ENCODE peak calls at places on chromosomes 5 and 9, in eight cellular contexts. G, S, N, W, U, R, J and M are unnamed samples.

GRCh38 chr9:129146441-129146933 is 31.6 kb downstream of the IER5L start:
- DNase-seq in N (no peak), R (no peak), S (no peak), G (no peak), J (no peak), W (no peak), U (no peak), M (no peak)

GRCh38 chr9:91746357-91746756 is 203.7 kb downstream of the ROR2 start:
- DNase-seq in R (no peak), G (no peak), N (no peak), J (no peak), S (no peak), W (no peak), U (no peak), M (no peak)

GRCh38 chr9:108876425-108876824 is 14.4 kb downstream of the ACTL7A start:
- DNase-seq in J (no peak), G (no peak), S (peak), U (no peak), R (no peak), N (no peak), W (no peak), M (no peak)

GRCh38 chr5:68369436-68370125 is 154.0 kb downstream of the PIK3R1 start:
- DNase-seq in G (no peak), N (no peak), R (no peak), S (no peak), W (no peak), U (no peak), J (peak), M (no peak)

GRCh38 chr5:140391312-140391711 is 10.3 kb upstream of the ANKHD1 start:
- DNase-seq in U (no peak), S (no peak), R (no peak), J (no peak), G (no peak), N (no peak), W (no peak), M (no peak)

GRCh38 chr5:77426670-77427069 is 65.4 kb downstream of the WDR41 start:
- DNase-seq in J (no peak), R (no peak), W (peak), N (peak), U (no peak), G (no peak), S (no peak), M (no peak)

GRCh38 chr9:135414293-135414692 is 65.3 kb upstream of the PPP1R26 start:
- DNase-seq in W (no peak), R (no peak), J (no peak), G (no peak), S (no peak), N (no peak), U (no peak), M (no peak)

GRCh38 chr9:137680445-137681358 is 61.9 kb downstream of the EHMT1 start:
- DNase-seq in S (no peak), R (no peak), W (no peak), N (no peak), J (no peak), U (no peak), G (no peak), M (no peak)

GRCh38 chr9:120387257-120387999 is 192.5 kb downstream of the CDK5RAP2 start:
- DNase-seq in N (no peak), G (no peak), U (peak), S (no peak), J (no peak), R (no peak), W (no peak), M (no peak)

GRCh38 chr9:99231708-99232107 is 9.6 kb downstream of the SEC61B start:
- DNase-seq in U (no peak), N (peak), W (no peak), J (peak), S (peak), G (no peak), R (no peak), M (no peak)

GRCh38 chr5:172010278-172010677 is 3.8 kb upstream of the FBXW11 start:
- DNase-seq in W (peak), G (no peak), R (no peak), J (no peak), N (peak), U (no peak), S (peak), M (no peak)

GRCh38 chr9:79477955-79478751 is 93.6 kb upstream of the TLE4 start:
- DNase-seq in R (peak), W (peak), J (peak), G (no peak), U (no peak), S (peak), N (peak), M (no peak)

GRCh38 chr5:140055152-140055551 is 12.1 kb upstream of the NRG2 start:
- DNase-seq in W (no peak), R (no peak), J (no peak), G (no peak), N (no peak), U (no peak), S (peak), M (no peak)

GRCh38 chr5:74765201-74765600 is 1.7 kb downstream of the GFM2 start:
- DNase-seq in N (peak), G (no peak), S (peak), U (no peak), W (no peak), J (no peak), R (no peak), M (no peak)

GRCh38 chr9:4887556-4887955 is 94.8 kb downstream of the RCL1 start:
- DNase-seq in U (no peak), W (no peak), R (no peak), J (no peak), N (no peak), G (peak), S (no peak), M (no peak)

GRCh38 chr5:64585654-64586053 is 79.8 kb downstream of the RGS7BP start:
- DNase-seq in N (no peak), S (no peak), W (no peak), J (no peak), G (no peak), U (no peak), R (no peak), M (no peak)

GRCh38 chr5:109455598-109456096 is 45.9 kb upstream of the PJA2 start:
- DNase-seq in S (no peak), W (peak), G (peak), N (peak), R (no peak), U (no peak), J (no peak), M (no peak)

GRCh38 chr9:127711226-127711701 is 4.2 kb downstream of the PTRH1 start:
- DNase-seq in N (no peak), R (no peak), U (no peak), S (no peak), W (no peak), G (no peak), J (no peak), M (no peak)

GRCh38 chr5:51960617-51961115 is 577.4 kb downstream of the ISL1 start:
- DNase-seq in G (no peak), N (peak), J (no peak), R (no peak), U (no peak), S (no peak), W (no peak), M (no peak)

GRCh38 chr5:170642776-170643436 is 139.1 kb downstream of the KCNIP1 start:
- DNase-seq in R (no peak), J (no peak), N (no peak), W (no peak), S (no peak), U (no peak), G (no peak), M (no peak)

GRCh38 chr9:68585034-68585761 is 44.5 kb upstream of the TMEM252 start:
- DNase-seq in W (no peak), R (no peak), U (no peak), S (peak), G (no peak), J (no peak), N (no peak), M (no peak)

GRCh38 chr5:39283231-39283818 is 64.0 kb upstream of the FYB1 start:
- DNase-seq in U (no peak), S (peak), W (peak), G (no peak), N (peak), R (peak), J (peak), M (no peak)

GRCh38 chr5:36751881-36752280 is 124.7 kb upstream of the NIPBL start:
- DNase-seq in N (peak), J (no peak), G (no peak), R (no peak), S (peak), U (no peak), W (no peak), M (no peak)

GRCh38 chr5:2699686-2700085 is 51.8 kb downstream of the IRX2 start:
- DNase-seq in W (no peak), J (no peak), R (no peak), N (no peak), S (no peak), U (no peak), G (no peak), M (no peak)

GRCh38 chr5:180830253-180831138 is 27.9 kb upstream of the MGAT1 start:
- DNase-seq in J (peak), G (peak), U (peak), N (peak), S (peak), W (no peak), R (peak), M (no peak)

GRCh38 chr5:139904566-139905400 is 109.2 kb downstream of the PSD2 start:
- DNase-seq in J (no peak), S (peak), G (no peak), U (no peak), W (no peak), R (no peak), N (no peak), M (no peak)

GRCh38 chr9:133960568-133961129 is 31.5 kb downstream of the VAV2 start:
- DNase-seq in U (peak), J (no peak), R (no peak), N (no peak), G (peak), S (peak), W (no peak), M (no peak)

GRCh38 chr9:136201609-136202448 is 3.1 kb downstream of the LHX3 start:
- DNase-seq in S (peak), G (no peak), W (no peak), J (peak), R (no peak), U (no peak), N (no peak), M (no peak)

GRCh38 chr9:119963798-119964372 is 594.6 kb upstream of the BRINP1 start:
- DNase-seq in S (peak), U (peak), G (peak), N (peak), J (no peak), R (no peak), W (peak), M (no peak)

GRCh38 chr5:154236-154635 is 37.1 kb upstream of the LRRC14B start:
- DNase-seq in N (no peak), S (no peak), G (no peak), U (no peak), W (no peak), R (no peak), J (no peak), M (no peak)

GRCh38 chr9:103319979-103320378 is 324.8 kb downstream of the CYLC2 start:
- DNase-seq in N (peak), W (no peak), J (no peak), S (no peak), U (no peak), G (no peak), R (no peak), M (no peak)

GRCh38 chr5:94422819-94423218 is 195.6 kb downstream of the KIAA0825 start:
- DNase-seq in N (no peak), W (peak), J (no peak), G (no peak), S (peak), U (no peak), R (no peak), M (no peak)

GRCh38 chr9:134321571-134321930 is 4.7 kb upstream of the RXRA start:
- DNase-seq in J (no peak), R (no peak), W (no peak), U (no peak), G (peak), S (no peak), N (no peak), M (no peak)

GRCh38 chr5:150846651-150847333 is 471 bp downstream of the IRGM start:
- DNase-seq in N (peak), U (no peak), W (peak), R (peak), J (peak), S (peak), G (peak), M (no peak)

GRCh38 chr5:55440188-55440646 is 94.5 kb downstream of the PLPP1 start:
- DNase-seq in R (no peak), W (peak), S (peak), G (no peak), U (no peak), J (no peak), N (no peak), M (no peak)

GRCh38 chr5:176647870-176648466 is 684 bp downstream of the TSPAN17 start:
- DNase-seq in U (peak), S (peak), J (no peak), G (peak), R (no peak), N (no peak), W (no peak), M (peak)

GRCh38 chr5:10885026-10885425 is 124.0 kb upstream of the DAP start:
- DNase-seq in J (no peak), G (no peak), S (no peak), U (no peak), W (peak), R (no peak), N (no peak), M (no peak)

GRCh38 chr5:3602713-3603502 is 7.3 kb downstream of the IRX1 start:
- DNase-seq in N (no peak), J (no peak), W (no peak), U (peak), S (peak), R (no peak), G (no peak), M (no peak)

GRCh38 chr9:73067074-73067473 is 84.6 kb upstream of the ANXA1 start:
- DNase-seq in R (no peak), S (peak), G (no peak), J (no peak), W (no peak), U (no peak), N (no peak), M (no peak)
- TF ChIP-seq CTCF in R (no peak), S (peak), G (no peak), J (no peak), W (peak), U (no peak), N (no peak), M (no peak)

GRCh38 chr5:61620660-61621650 is 288.9 kb downstream of the ZSWIM6 start:
- DNase-seq in R (no peak), U (peak), N (peak), W (no peak), S (no peak), G (no peak), J (no peak), M (no peak)

GRCh38 chr5:61625682-61626620 is 293.9 kb downstream of the ZSWIM6 start:
- DNase-seq in S (peak), N (peak), U (peak), J (peak), W (no peak), G (peak), R (peak), M (no peak)

GRCh38 chr5:61624553-61624952 is 292.5 kb downstream of the ZSWIM6 start:
- DNase-seq in G (no peak), N (no peak), W (no peak), J (no peak), S (no peak), U (no peak), R (no peak), M (no peak)

GRCh38 chr5:61624966-61625681 is 293.1 kb downstream of the ZSWIM6 start:
- DNase-seq in W (no peak), N (no peak), U (no peak), J (no peak), S (peak), R (no peak), G (no peak), M (no peak)

DNA sequence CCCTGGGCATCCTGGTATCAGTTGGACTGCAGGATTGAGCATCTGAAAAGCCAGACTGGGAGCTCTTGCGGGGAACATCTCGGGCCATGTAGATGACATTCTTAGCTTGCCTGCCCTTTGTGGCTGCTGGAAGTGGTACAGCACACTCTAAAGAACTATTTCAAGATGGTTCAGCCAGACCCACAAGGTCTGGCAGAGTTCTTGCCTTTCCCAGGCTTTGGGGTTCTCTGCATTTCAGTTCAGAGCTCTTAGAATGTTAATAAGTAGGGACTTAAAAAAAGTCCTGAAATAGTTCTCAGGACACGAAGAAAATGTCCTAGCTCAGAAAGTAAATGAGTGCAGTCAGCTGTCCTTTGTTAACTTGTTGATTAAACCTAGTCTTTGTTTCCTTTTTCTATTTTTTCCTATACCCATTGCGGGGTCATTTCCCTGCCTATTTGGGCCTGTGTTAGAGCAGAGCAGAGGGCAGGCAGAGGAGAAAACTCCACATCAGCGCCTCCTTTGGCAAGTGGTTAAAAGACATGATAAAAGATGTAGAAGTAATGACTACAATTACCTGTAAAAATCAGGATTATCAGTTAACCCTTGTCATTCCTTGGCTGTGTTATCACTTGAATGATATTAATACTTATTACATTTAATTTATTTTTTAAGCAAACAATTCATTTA is 291.5 kb downstream of the ZSWIM6 start:
- DNase-seq in S (peak), J (no peak), N (peak), G (no peak), R (no peak), W (peak), U (no peak), M (no peak)
- TF ChIP-seq CTCF in S (peak), J (peak), N (peak), G (no peak), R (no peak), W (peak), U (no peak), M (no peak)

GRCh38 chr9:89714316-89714715 is 109.5 kb downstream of the GADD45G start:
- DNase-seq in W (no peak), U (no peak), S (no peak), R (no peak), G (no peak), J (no peak), N (no peak), M (no peak)

GRCh38 chr9:89711866-89712265 is 107.1 kb downstream of the GADD45G start:
- DNase-seq in W (no peak), N (no peak), U (no peak), G (no peak), J (no peak), R (no peak), S (no peak), M (no peak)

GRCh38 chr9:89712285-89712684 is 107.5 kb downstream of the GADD45G start:
- DNase-seq in W (no peak), J (no peak), R (no peak), N (no peak), U (no peak), S (no peak), G (no peak), M (no peak)

GRCh38 chr9:89715318-89715858 is 110.6 kb downstream of the GADD45G start:
- DNase-seq in S (no peak), N (no peak), R (no peak), W (no peak), J (no peak), U (no peak), G (no peak), M (no peak)

DNA sequence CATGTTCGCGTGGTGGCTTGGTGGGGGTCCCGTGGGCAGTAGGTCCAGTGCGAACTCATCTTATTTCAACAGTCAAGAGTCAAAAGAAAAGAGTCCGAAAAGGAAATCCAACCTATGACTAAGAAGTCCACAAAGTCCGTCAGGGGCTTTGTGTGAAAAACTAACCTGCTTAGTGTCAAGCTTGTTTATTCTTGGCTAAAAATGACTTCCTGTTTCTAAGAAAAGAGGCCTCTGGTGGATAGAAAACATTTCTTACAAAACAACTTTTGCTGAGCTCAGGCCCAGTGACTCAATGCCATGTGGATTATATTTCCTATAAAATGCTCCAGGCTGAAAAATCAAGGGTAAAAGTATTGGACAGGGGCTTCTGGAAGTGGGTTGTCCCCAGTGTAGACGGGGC is 105.9 kb downstream of the GADD45G start:
- DNase-seq in U (no peak), J (no peak), R (no peak), W (no peak), S (no peak), N (no peak), G (no peak), M (no peak)
- TF ChIP-seq CTCF in U (no peak), J (no peak), R (no peak), W (no peak), S (no peak), N (no peak), G (no peak), M (no peak)

GRCh38 chr9:34437006-34437925 is 21.1 kb downstream of the FAM219A start:
- DNase-seq in W (peak), U (peak), R (peak), J (peak), S (peak), G (no peak), N (peak), M (peak)
- TF ChIP-seq CTCF in W (peak), U (peak), R (peak), J (peak), S (peak), G (peak), N (peak), M (no peak)

DNA sequence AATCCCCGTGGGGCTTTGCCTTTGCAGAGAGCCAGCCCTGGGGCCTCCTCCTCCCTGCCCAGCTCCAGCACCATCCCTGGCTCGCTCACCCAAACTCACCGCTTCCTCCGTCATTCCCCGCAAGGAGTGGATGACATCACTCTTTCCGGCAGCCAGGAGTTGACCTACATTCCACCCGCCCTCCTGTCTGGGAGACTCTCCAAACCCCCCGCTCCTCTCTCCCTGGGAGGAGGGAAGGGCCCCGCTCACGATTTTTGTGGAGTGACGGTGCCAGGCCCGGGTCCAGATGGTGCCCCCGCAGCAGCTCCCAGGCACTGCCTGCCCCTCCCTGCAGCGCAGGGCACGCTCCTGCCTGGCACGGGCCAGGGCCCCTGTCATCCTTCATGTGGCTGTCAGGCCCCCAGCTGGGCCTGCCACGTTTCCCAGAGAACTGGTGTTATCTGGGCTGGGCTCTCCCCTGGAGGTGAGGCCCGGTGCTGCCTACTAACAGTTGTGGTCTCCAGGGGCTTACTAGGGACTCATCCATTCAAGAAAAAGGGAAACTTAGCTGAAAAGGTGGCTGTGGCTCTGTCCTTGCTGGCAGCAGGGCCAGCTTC is 52.3 kb downstream of the NTNG2 start:
- DNase-seq in W (peak), J (no peak), R (no peak), N (peak), S (peak), U (peak), G (peak), M (peak)
- TF ChIP-seq CTCF in W (peak), J (no peak), R (no peak), N (no peak), S (no peak), U (no peak), G (no peak), M (no peak)

DNA sequence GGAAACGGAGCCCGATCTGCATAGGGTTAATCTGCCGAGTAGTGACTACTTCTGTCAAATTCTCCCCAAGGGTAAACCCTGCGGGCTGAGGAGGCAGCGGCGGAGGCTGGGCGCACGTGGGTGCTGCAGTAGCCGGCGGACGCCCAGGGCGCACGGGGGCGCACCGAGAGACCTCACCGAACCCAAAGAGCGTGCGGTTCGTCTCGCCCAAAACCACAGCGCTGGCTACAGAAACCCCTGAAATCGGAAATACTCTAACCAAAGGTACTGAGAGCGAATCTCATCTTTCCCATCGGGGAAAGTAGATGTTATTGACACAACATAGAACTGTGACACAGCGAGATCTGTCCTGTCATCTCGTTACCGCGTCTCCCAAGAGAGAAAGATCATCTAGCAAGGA is 56.0 kb upstream of the SHC3 start:
- DNase-seq in S (peak), W (no peak), U (no peak), G (peak), R (no peak), J (peak), N (peak), M (no peak)
- TF ChIP-seq CTCF in S (peak), W (peak), U (no peak), G (peak), R (no peak), J (no peak), N (peak), M (no peak)